ENCODE peak calls at places on chromosome 7, in eight cellular contexts. One of them, this sample, is unnamed.

GRCh38 chr7:151383638-151384351 is 26.0 kb downstream of the WDR86 start:
- DNase-seq in heart right ventricle: no peak
- DNase-seq in transverse colon: no peak
- DNase-seq in mesendoderm: no peak
- DNase-seq in hepatocyte: no peak
- DNase-seq in stomach: no peak
- DNase-seq in H1: no peak
- DNase-seq in IMR-90: no peak
- DNase-seq in this sample: no peak

GRCh38 chr7:95526128-95526738 is 40.5 kb downstream of the ASB4 start:
- DNase-seq in heart right ventricle: no peak
- DNase-seq in transverse colon: no peak
- DNase-seq in mesendoderm: no peak
- DNase-seq in hepatocyte: peak; percentile 14
- DNase-seq in stomach: no peak
- DNase-seq in H1: no peak
- DNase-seq in IMR-90: no peak
- DNase-seq in this sample: no peak

GRCh38 chr7:137944168-137944567 is 57.7 kb downstream of the CREB3L2 start:
- DNase-seq in heart right ventricle: no peak
- DNase-seq in transverse colon: no peak
- DNase-seq in mesendoderm: no peak
- DNase-seq in hepatocyte: no peak
- DNase-seq in stomach: no peak
- DNase-seq in H1: no peak
- DNase-seq in IMR-90: peak; percentile 95
- DNase-seq in this sample: no peak

GRCh38 chr7:105760549-105761447 is 115.6 kb downstream of the ATXN7L1 start:
- DNase-seq in heart right ventricle: no peak
- DNase-seq in transverse colon: no peak
- DNase-seq in mesendoderm: no peak
- DNase-seq in hepatocyte: no peak
- DNase-seq in stomach: no peak
- DNase-seq in H1: no peak
- DNase-seq in IMR-90: peak; percentile 47
- DNase-seq in this sample: no peak

GRCh38 chr7:80772347-80773101 is 134.1 kb downstream of the CD36 start:
- DNase-seq in heart right ventricle: no peak
- DNase-seq in transverse colon: no peak
- DNase-seq in mesendoderm: peak; percentile 46
- DNase-seq in hepatocyte: no peak
- DNase-seq in stomach: no peak
- DNase-seq in H1: no peak
- DNase-seq in IMR-90: no peak
- DNase-seq in this sample: no peak

GRCh38 chr7:140334341-140335057 is 63.8 kb downstream of the SLC37A3 start:
- DNase-seq in heart right ventricle: no peak
- DNase-seq in transverse colon: no peak
- DNase-seq in mesendoderm: no peak
- DNase-seq in hepatocyte: no peak
- DNase-seq in stomach: no peak
- DNase-seq in H1: no peak
- DNase-seq in IMR-90: no peak
- DNase-seq in this sample: no peak

GRCh38 chr7:18357691-18358090 is 137.9 kb upstream of the HDAC9 start:
- DNase-seq in heart right ventricle: no peak
- DNase-seq in transverse colon: no peak
- DNase-seq in mesendoderm: peak; percentile 53
- DNase-seq in hepatocyte: no peak
- DNase-seq in stomach: no peak
- DNase-seq in H1: no peak
- DNase-seq in IMR-90: peak; percentile 6
- DNase-seq in this sample: no peak

GRCh38 chr7:116802784-116803183 is 59.6 kb upstream of the CAPZA2 start:
- DNase-seq in heart right ventricle: no peak
- DNase-seq in transverse colon: peak; percentile 32
- DNase-seq in mesendoderm: peak; percentile 66
- DNase-seq in hepatocyte: peak; percentile 75
- DNase-seq in stomach: no peak
- DNase-seq in H1: no peak
- DNase-seq in IMR-90: peak; percentile 80
- DNase-seq in this sample: peak; percentile 47

GRCh38 chr7:70764004-70764691 is 367.8 kb upstream of the GALNT17 start:
- DNase-seq in heart right ventricle: no peak
- DNase-seq in transverse colon: no peak
- DNase-seq in mesendoderm: no peak
- DNase-seq in hepatocyte: no peak
- DNase-seq in stomach: no peak
- DNase-seq in H1: no peak
- DNase-seq in IMR-90: no peak
- DNase-seq in this sample: no peak

GRCh38 chr7:50202052-50202555 is 102.4 kb upstream of the IKZF1 start:
- DNase-seq in heart right ventricle: no peak
- DNase-seq in transverse colon: no peak
- DNase-seq in mesendoderm: peak; percentile 10
- DNase-seq in hepatocyte: no peak
- DNase-seq in stomach: no peak
- DNase-seq in H1: no peak
- DNase-seq in IMR-90: no peak
- DNase-seq in this sample: no peak

GRCh38 chr7:29989257-29989995 is at the start of gene SCRN1:
- DNase-seq in heart right ventricle: peak; percentile 42
- DNase-seq in transverse colon: peak; percentile 45
- DNase-seq in mesendoderm: peak; percentile 63
- DNase-seq in hepatocyte: peak; percentile 84
- DNase-seq in stomach: peak; percentile 29
- DNase-seq in H1: no peak
- DNase-seq in IMR-90: peak; percentile 13
- DNase-seq in this sample: peak; percentile 84
- H3K4me3 ChIP-seq in heart right ventricle: peak within 1 kb of the TSS; percentile 84
- H3K4me3 ChIP-seq in transverse colon: peak within 1 kb of the TSS; percentile 78
- H3K4me3 ChIP-seq in mesendoderm: peak within 1 kb of the TSS; percentile 77
- H3K4me3 ChIP-seq in hepatocyte: peak within 1 kb of the TSS; percentile 86
- H3K4me3 ChIP-seq in stomach: peak within 1 kb of the TSS; percentile 66
- H3K4me3 ChIP-seq in H1: peak within 1 kb of the TSS; percentile 84
- H3K4me3 ChIP-seq in IMR-90: peak within 1 kb of the TSS; percentile 99
- H3K4me3 ChIP-seq in this sample: peak within 1 kb of the TSS; percentile 83

GRCh38 chr7:44065431-44066110 is at the start of gene PGAM2:
- DNase-seq in heart right ventricle: peak; percentile 83
- DNase-seq in transverse colon: peak; percentile 18
- DNase-seq in mesendoderm: peak; percentile 68
- DNase-seq in hepatocyte: no peak
- DNase-seq in stomach: no peak
- DNase-seq in H1: no peak
- DNase-seq in IMR-90: no peak
- DNase-seq in this sample: peak; percentile 78
- H3K4me3 ChIP-seq in heart right ventricle: peak within 1 kb of the TSS; percentile 54
- H3K4me3 ChIP-seq in transverse colon: no peak within 1 kb of the TSS
- H3K4me3 ChIP-seq in mesendoderm: no peak within 1 kb of the TSS
- H3K4me3 ChIP-seq in hepatocyte: no peak within 1 kb of the TSS
- H3K4me3 ChIP-seq in stomach: no peak within 1 kb of the TSS
- H3K4me3 ChIP-seq in H1: no peak within 1 kb of the TSS
- H3K4me3 ChIP-seq in IMR-90: no peak within 1 kb of the TSS
- H3K4me3 ChIP-seq in this sample: no peak within 1 kb of the TSS

GRCh38 chr7:5344342-5344741 is 61.6 kb downstream of the SLC29A4 start:
- DNase-seq in heart right ventricle: no peak
- DNase-seq in transverse colon: no peak
- DNase-seq in mesendoderm: no peak
- DNase-seq in hepatocyte: no peak
- DNase-seq in stomach: no peak
- DNase-seq in H1: no peak
- DNase-seq in IMR-90: no peak
- DNase-seq in this sample: no peak
- H3K4me3 ChIP-seq in heart right ventricle: no peak overlapping the region
- H3K4me3 ChIP-seq in transverse colon: no peak overlapping the region
- H3K4me3 ChIP-seq in mesendoderm: no peak overlapping the region
- H3K4me3 ChIP-seq in hepatocyte: no peak overlapping the region
- H3K4me3 ChIP-seq in stomach: no peak overlapping the region
- H3K4me3 ChIP-seq in H1: no peak overlapping the region
- H3K4me3 ChIP-seq in IMR-90: no peak overlapping the region
- H3K4me3 ChIP-seq in this sample: no peak overlapping the region

GRCh38 chr7:109659261-109659660 is 1089.6 kb downstream of the DNAJB9 start:
- DNase-seq in heart right ventricle: no peak
- DNase-seq in transverse colon: no peak
- DNase-seq in mesendoderm: no peak
- DNase-seq in hepatocyte: no peak
- DNase-seq in stomach: no peak
- DNase-seq in H1: no peak
- DNase-seq in IMR-90: no peak
- DNase-seq in this sample: no peak

GRCh38 chr7:109663806-109664205 is 1094.1 kb downstream of the DNAJB9 start:
- DNase-seq in heart right ventricle: no peak
- DNase-seq in transverse colon: no peak
- DNase-seq in mesendoderm: no peak
- DNase-seq in hepatocyte: no peak
- DNase-seq in stomach: no peak
- DNase-seq in H1: no peak
- DNase-seq in IMR-90: no peak
- DNase-seq in this sample: no peak
- H3K4me3 ChIP-seq in heart right ventricle: no peak overlapping the region
- H3K4me3 ChIP-seq in transverse colon: no peak overlapping the region
- H3K4me3 ChIP-seq in mesendoderm: no peak overlapping the region
- H3K4me3 ChIP-seq in hepatocyte: no peak overlapping the region
- H3K4me3 ChIP-seq in stomach: no peak overlapping the region
- H3K4me3 ChIP-seq in H1: no peak overlapping the region
- H3K4me3 ChIP-seq in IMR-90: no peak overlapping the region
- H3K4me3 ChIP-seq in this sample: no peak overlapping the region

GRCh38 chr7:98204670-98205069 is 6.6 kb upstream of the BHLHA15 start:
- DNase-seq in heart right ventricle: no peak
- DNase-seq in transverse colon: no peak
- DNase-seq in mesendoderm: no peak
- DNase-seq in hepatocyte: no peak
- DNase-seq in stomach: no peak
- DNase-seq in H1: no peak
- DNase-seq in IMR-90: no peak
- DNase-seq in this sample: peak; percentile 38

GRCh38 chr7:98203964-98204605 is 7.2 kb upstream of the BHLHA15 start:
- DNase-seq in heart right ventricle: no peak
- DNase-seq in transverse colon: no peak
- DNase-seq in mesendoderm: no peak
- DNase-seq in hepatocyte: no peak
- DNase-seq in stomach: no peak
- DNase-seq in H1: no peak
- DNase-seq in IMR-90: no peak
- DNase-seq in this sample: no peak

GRCh38 chr7:98205162-98205845 is 5.9 kb upstream of the BHLHA15 start:
- DNase-seq in heart right ventricle: no peak
- DNase-seq in transverse colon: no peak
- DNase-seq in mesendoderm: no peak
- DNase-seq in hepatocyte: no peak
- DNase-seq in stomach: no peak
- DNase-seq in H1: no peak
- DNase-seq in IMR-90: no peak
- DNase-seq in this sample: no peak

GRCh38 chr7:98202367-98203195 is 8.7 kb upstream of the BHLHA15 start:
- DNase-seq in heart right ventricle: no peak
- DNase-seq in transverse colon: peak; percentile 74
- DNase-seq in mesendoderm: no peak
- DNase-seq in hepatocyte: no peak
- DNase-seq in stomach: no peak
- DNase-seq in H1: no peak
- DNase-seq in IMR-90: no peak
- DNase-seq in this sample: peak; percentile 20

GRCh38 chr7:98203261-98203963 is 7.8 kb upstream of the BHLHA15 start:
- DNase-seq in heart right ventricle: no peak
- DNase-seq in transverse colon: no peak
- DNase-seq in mesendoderm: no peak
- DNase-seq in hepatocyte: no peak
- DNase-seq in stomach: no peak
- DNase-seq in H1: no peak
- DNase-seq in IMR-90: no peak
- DNase-seq in this sample: no peak
- H3K4me3 ChIP-seq in heart right ventricle: no peak overlapping the region
- H3K4me3 ChIP-seq in transverse colon: no peak overlapping the region
- H3K4me3 ChIP-seq in mesendoderm: no peak overlapping the region
- H3K4me3 ChIP-seq in hepatocyte: no peak overlapping the region
- H3K4me3 ChIP-seq in stomach: no peak overlapping the region
- H3K4me3 ChIP-seq in H1: no peak overlapping the region
- H3K4me3 ChIP-seq in IMR-90: no peak overlapping the region
- H3K4me3 ChIP-seq in this sample: no peak overlapping the region

GRCh38 chr7:44461387-44461786 is 29.1 kb downstream of the NUDCD3 start:
- DNase-seq in heart right ventricle: no peak
- DNase-seq in transverse colon: no peak
- DNase-seq in mesendoderm: peak; percentile 44
- DNase-seq in hepatocyte: no peak
- DNase-seq in stomach: no peak
- DNase-seq in H1: no peak
- DNase-seq in IMR-90: peak; percentile 79
- DNase-seq in this sample: no peak
- H3K4me3 ChIP-seq in heart right ventricle: no peak overlapping the region
- H3K4me3 ChIP-seq in transverse colon: no peak overlapping the region
- H3K4me3 ChIP-seq in mesendoderm: no peak overlapping the region
- H3K4me3 ChIP-seq in hepatocyte: no peak overlapping the region
- H3K4me3 ChIP-seq in stomach: no peak overlapping the region
- H3K4me3 ChIP-seq in H1: no peak overlapping the region
- H3K4me3 ChIP-seq in IMR-90: no peak overlapping the region
- H3K4me3 ChIP-seq in this sample: no peak overlapping the region

GRCh38 chr7:77199008-77199966 is at the start of gene FGL2:
- DNase-seq in heart right ventricle: peak; percentile 49
- DNase-seq in transverse colon: peak; percentile 75
- DNase-seq in mesendoderm: peak; percentile 40
- DNase-seq in hepatocyte: peak; percentile 37
- DNase-seq in stomach: peak; percentile 42
- DNase-seq in H1: no peak
- DNase-seq in IMR-90: peak; percentile 67
- DNase-seq in this sample: no peak

GRCh38 chr7:77200542-77200941 is 923 bp upstream of the FGL2 start:
- DNase-seq in heart right ventricle: no peak
- DNase-seq in transverse colon: no peak
- DNase-seq in mesendoderm: no peak
- DNase-seq in hepatocyte: no peak
- DNase-seq in stomach: no peak
- DNase-seq in H1: no peak
- DNase-seq in IMR-90: no peak
- DNase-seq in this sample: no peak

GRCh38 chr7:77202544-77202976 is 2.9 kb upstream of the FGL2 start:
- DNase-seq in heart right ventricle: no peak
- DNase-seq in transverse colon: peak; percentile 37
- DNase-seq in mesendoderm: no peak
- DNase-seq in hepatocyte: no peak
- DNase-seq in stomach: no peak
- DNase-seq in H1: no peak
- DNase-seq in IMR-90: no peak
- DNase-seq in this sample: no peak

GRCh38 chr7:77197135-77197534 is 2.5 kb downstream of the FGL2 start:
- DNase-seq in heart right ventricle: no peak
- DNase-seq in transverse colon: peak; percentile 35
- DNase-seq in mesendoderm: no peak
- DNase-seq in hepatocyte: no peak
- DNase-seq in stomach: no peak
- DNase-seq in H1: no peak
- DNase-seq in IMR-90: no peak
- DNase-seq in this sample: no peak
- H3K4me3 ChIP-seq in heart right ventricle: no peak overlapping the region
- H3K4me3 ChIP-seq in transverse colon: no peak overlapping the region
- H3K4me3 ChIP-seq in mesendoderm: no peak overlapping the region
- H3K4me3 ChIP-seq in hepatocyte: no peak overlapping the region
- H3K4me3 ChIP-seq in stomach: peak overlapping the region; percentile 55
- H3K4me3 ChIP-seq in H1: no peak overlapping the region
- H3K4me3 ChIP-seq in IMR-90: peak overlapping the region; percentile 21
- H3K4me3 ChIP-seq in this sample: peak overlapping the region; percentile 1

DNA sequence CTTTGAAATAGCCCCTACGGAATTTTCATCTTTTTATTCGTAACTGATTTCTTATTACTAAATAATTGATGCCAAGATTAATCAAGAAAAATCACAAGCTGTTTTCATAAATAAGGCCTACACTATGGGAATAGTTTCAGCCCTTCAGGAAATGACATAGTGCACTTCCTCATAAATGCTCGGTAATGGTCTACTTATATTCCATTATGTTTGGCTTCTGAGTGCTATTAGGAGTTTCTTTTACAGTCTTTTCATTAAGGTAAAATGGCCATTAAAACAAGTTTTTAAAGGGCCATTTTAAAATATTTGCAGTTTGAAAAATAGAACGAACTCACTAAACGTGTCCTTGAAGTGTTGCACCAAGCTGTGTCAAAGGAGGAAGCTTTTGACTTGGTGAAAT is 174.5 kb downstream of the DNAH11 start:
- DNase-seq in heart right ventricle: no peak
- DNase-seq in transverse colon: no peak
- DNase-seq in mesendoderm: no peak
- DNase-seq in hepatocyte: no peak
- DNase-seq in stomach: no peak
- DNase-seq in H1: no peak
- DNase-seq in IMR-90: no peak
- DNase-seq in this sample: no peak
- H3K4me3 ChIP-seq in heart right ventricle: no peak overlapping the region
- H3K4me3 ChIP-seq in transverse colon: no peak overlapping the region
- H3K4me3 ChIP-seq in mesendoderm: no peak overlapping the region
- H3K4me3 ChIP-seq in hepatocyte: no peak overlapping the region
- H3K4me3 ChIP-seq in stomach: no peak overlapping the region
- H3K4me3 ChIP-seq in H1: no peak overlapping the region
- H3K4me3 ChIP-seq in IMR-90: no peak overlapping the region
- H3K4me3 ChIP-seq in this sample: no peak overlapping the region

This sample was measured in pancreas.